ENCODE peak calls at places on chromosome 11, in nine cellular contexts. H is chondrocyte, L is GM12865, J is kidney, R is bronchial epithelial cell, D is IMR-90, O is mammary epithelial cell, S is uterus, W is epithelial cell of esophagus. U is an unnamed sample.

GRCh38 chr11:123318623-123319022 is 111.4 kb upstream of the GRAMD1B start:
- DNase-seq in R (no peak), O (no peak), L (no peak), H (no peak), D (no peak), J (no peak), W (no peak), S (no peak), U (no peak)

GRCh38 chr11:123413636-123414035 is 16.4 kb upstream of the GRAMD1B start:
- DNase-seq in H (no peak), W (no peak), S (no peak), R (no peak), D (peak), O (no peak), L (no peak), J (no peak), U (no peak)

GRCh38 chr11:71252434-71252781 is at the start of gene SHANK2:
- DNase-seq in J (no peak), W (peak), O (no peak), S (no peak), L (no peak), D (no peak), H (no peak), R (no peak), U (no peak)

GRCh38 chr11:460331-461199 is 10.5 kb downstream of the PTDSS2 start:
- DNase-seq in J (peak), L (no peak), W (peak), H (peak), R (no peak), D (no peak), O (no peak), S (no peak), U (no peak)

GRCh38 chr11:121334973-121335711 is 42.6 kb downstream of the SC5D start:
- DNase-seq in H (no peak), O (no peak), W (no peak), J (no peak), D (no peak), L (no peak), S (no peak), R (no peak), U (no peak)

GRCh38 chr11:118888398-118888797 is 4.7 kb downstream of the CXCR5 start:
- DNase-seq in O (no peak), L (no peak), S (no peak), D (no peak), W (no peak), H (no peak), R (no peak), J (no peak), U (no peak)

GRCh38 chr11:93476796-93477195 is 66.4 kb downstream of the SMCO4 start:
- DNase-seq in J (no peak), H (no peak), W (peak), L (no peak), S (no peak), D (peak), R (peak), O (peak), U (no peak)

GRCh38 chr11:1167256-1167655 is 9.5 kb downstream of the MUC5AC start:
- DNase-seq in W (no peak), J (peak), H (no peak), R (no peak), S (no peak), L (no peak), D (no peak), O (no peak), U (no peak)

GRCh38 chr11:119092880-119093665 is 8.4 kb downstream of the HMBS start:
- DNase-seq in O (no peak), D (peak), J (no peak), R (no peak), W (no peak), L (no peak), H (no peak), S (no peak), U (no peak)

GRCh38 chr11:44319552-44320288 is 9.8 kb upstream of the ALX4 start:
- DNase-seq in H (no peak), W (no peak), D (no peak), O (peak), S (no peak), L (no peak), R (no peak), J (peak), U (no peak)

GRCh38 chr11:3007404-3008010 is 15.4 kb upstream of the NAP1L4 start:
- DNase-seq in L (no peak), S (no peak), W (no peak), D (no peak), O (no peak), H (no peak), R (no peak), J (no peak), U (no peak)

GRCh38 chr11:44010789-44011251 is 37.0 kb upstream of the ACCSL start:
- DNase-seq in D (peak), L (no peak), R (no peak), J (no peak), S (peak), H (no peak), W (no peak), O (no peak), U (no peak)

GRCh38 chr11:100815787-100816330 is 128.8 kb downstream of the ARHGAP42 start:
- DNase-seq in J (no peak), S (no peak), R (no peak), O (no peak), L (no peak), H (no peak), W (no peak), D (no peak), U (no peak)

GRCh38 chr11:91794146-91794545 is 430.5 kb upstream of the FAT3 start:
- DNase-seq in J (no peak), W (no peak), L (no peak), S (no peak), R (no peak), O (no peak), H (no peak), D (no peak), U (no peak)

GRCh38 chr11:88178211-88178610 is 3.0 kb upstream of the RAB38 start:
- DNase-seq in W (no peak), O (no peak), D (peak), J (no peak), L (peak), R (no peak), H (no peak), S (peak), U (no peak)

GRCh38 chr11:15072551-15073143 is 746 bp upstream of the CALCB start:
- DNase-seq in O (no peak), D (no peak), J (peak), R (no peak), H (no peak), W (no peak), S (no peak), L (no peak), U (no peak)

GRCh38 chr11:120184946-120185677 is 25.7 kb upstream of the OAF start:
- DNase-seq in J (peak), S (peak), O (no peak), R (no peak), L (no peak), D (peak), W (no peak), H (peak), U (peak)

GRCh38 chr11:123707206-123707605 is 34.3 kb downstream of the ZNF202 start:
- DNase-seq in R (no peak), J (no peak), W (no peak), H (no peak), O (no peak), S (no peak), L (no peak), D (no peak), U (no peak)

GRCh38 chr11:124069429-124070401 is 28.6 kb upstream of the OR10G7 start:
- DNase-seq in W (peak), L (peak), S (no peak), D (peak), R (peak), H (no peak), J (peak), O (peak), U (no peak)

DNA sequence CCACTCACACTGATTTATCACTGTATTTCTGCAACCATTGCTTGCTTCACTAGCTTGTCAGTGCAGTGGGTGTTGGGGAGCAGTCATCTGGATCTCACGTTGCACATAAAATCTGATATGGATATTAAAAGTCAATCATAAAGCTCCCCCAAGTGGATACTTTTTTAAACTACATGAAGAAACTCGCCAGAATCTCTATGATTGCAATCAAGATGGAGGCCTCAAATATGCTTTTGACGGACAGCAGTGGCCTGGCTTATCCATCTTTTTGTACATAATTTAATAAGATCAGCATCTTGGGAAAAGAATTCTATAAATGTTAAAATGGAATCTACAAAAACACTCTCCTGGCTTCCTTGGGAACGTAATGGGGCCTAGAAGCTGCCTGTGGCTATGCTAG is 137.7 kb downstream of the WT1 start:
- DNase-seq in R (peak), J (no peak), S (no peak), W (peak), L (peak), H (no peak), D (peak), O (peak), U (no peak)
- TF ChIP-seq CTCF in R (no peak), J (no peak), S (peak), W (peak), L (peak), H (peak), D (peak), O (peak), U (peak)

GRCh38 chr11:108734956-108735559 is 70.2 kb downstream of the DDX10 start:
- DNase-seq in S (no peak), D (peak), L (peak), H (no peak), O (no peak), W (peak), J (no peak), R (peak), U (no peak)
- TF ChIP-seq CTCF in S (peak), D (peak), L (peak), H (peak), O (peak), W (peak), J (peak), R (peak), U (no peak)

GRCh38 chr11:61069427-61069826 is 32.9 kb upstream of the CD5 start:
- DNase-seq in O (no peak), S (no peak), L (no peak), W (no peak), D (no peak), R (no peak), J (no peak), H (no peak), U (no peak)
- TF ChIP-seq CTCF in O (no peak), S (no peak), L (no peak), W (no peak), D (no peak), R (no peak), J (no peak), H (no peak), U (no peak)

GRCh38 chr11:8209208-8209807 is 40.5 kb upstream of the RIC3 start:
- DNase-seq in L (peak), R (no peak), S (no peak), O (no peak), D (no peak), J (no peak), H (peak), W (no peak), U (no peak)
- TF ChIP-seq CTCF in L (peak), R (peak), S (no peak), O (peak), D (peak), J (peak), H (peak), W (peak), U (no peak)

DNA sequence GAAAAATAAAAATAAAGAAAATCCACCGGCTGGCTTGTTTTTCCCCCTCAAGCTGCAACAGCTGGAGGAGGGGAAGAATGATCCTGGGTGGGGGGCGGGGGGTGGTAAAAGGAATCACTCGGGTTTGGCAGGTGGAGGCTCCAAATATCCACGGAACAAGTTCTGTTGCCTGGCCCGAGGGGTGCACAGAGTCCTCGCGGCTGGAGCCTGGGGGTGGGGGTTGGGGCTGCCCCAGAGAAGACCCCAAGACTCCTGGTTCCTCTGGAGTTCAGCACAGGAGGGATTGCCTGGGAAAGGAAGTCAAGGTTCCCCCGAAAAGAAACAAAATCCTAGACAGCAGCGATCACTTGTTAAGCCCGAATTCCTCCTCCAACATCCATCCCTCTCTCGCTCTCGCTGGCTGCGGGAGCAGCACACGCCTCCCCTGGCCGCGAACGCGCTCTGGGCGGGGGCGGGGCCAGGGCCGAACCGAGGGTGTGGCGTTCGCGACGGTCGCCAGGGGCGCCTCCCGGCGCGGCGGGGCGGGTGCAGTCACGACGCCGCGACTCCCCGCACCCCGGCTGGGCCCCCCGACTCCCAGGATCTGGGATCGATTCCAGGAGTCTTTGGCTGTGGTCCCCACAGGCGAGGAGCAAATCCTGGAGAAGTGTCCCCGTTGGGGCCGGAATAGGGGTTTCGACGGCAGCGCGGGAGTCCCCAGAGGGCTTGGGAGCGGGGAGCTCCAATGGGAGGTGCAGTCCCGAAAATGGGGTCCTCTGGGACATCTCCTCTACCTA is at the start of gene KCNA4:
- DNase-seq in R (no peak), D (no peak), O (no peak), J (peak), W (peak), H (peak), S (no peak), L (no peak), U (no peak)
- TF ChIP-seq CTCF in R (peak), D (no peak), O (no peak), J (no peak), W (no peak), H (peak), S (peak), L (no peak), U (no peak)

GRCh38 chr11:112665291-112665690 is 295.9 kb upstream of the NCAM1 start:
- DNase-seq in H (no peak), W (no peak), J (no peak), R (no peak), O (no peak), D (no peak), S (no peak), L (no peak), U (no peak)
- TF ChIP-seq CTCF in H (no peak), W (no peak), J (no peak), R (no peak), O (no peak), D (no peak), S (no peak), L (no peak), U (no peak)

DNA sequence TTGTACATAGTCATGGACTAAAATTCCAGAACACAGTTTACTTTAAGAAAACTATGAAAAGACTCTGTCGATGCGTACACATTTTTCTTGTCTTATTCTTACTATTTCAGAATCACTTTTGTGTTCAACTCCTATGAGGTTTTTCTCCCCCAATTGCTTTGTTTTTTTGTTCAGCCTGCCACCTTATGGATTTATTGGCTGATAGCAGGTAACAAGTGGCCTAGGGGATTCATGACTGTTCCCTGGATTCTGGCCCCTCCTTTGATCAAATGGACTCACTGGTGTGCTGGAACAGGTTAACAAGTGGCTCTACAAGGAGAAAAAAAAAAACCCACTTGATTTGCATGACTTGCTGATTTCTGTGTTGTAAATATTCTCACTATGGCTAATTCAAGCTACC is 10.6 kb downstream of the MMP20 start:
- DNase-seq in L (no peak), S (no peak), H (no peak), D (no peak), W (no peak), J (no peak), R (no peak), O (no peak), U (no peak)
- TF ChIP-seq CTCF in L (no peak), S (no peak), H (peak), D (peak), W (peak), J (no peak), R (no peak), O (peak), U (no peak)

U was measured in omental fat pad.